ENCODE peak calls at places on chromosome 12, in six cellular contexts. One of them, this sample, is unnamed.
A peak's percentile ranks its signal among the peaks of the same experiment; 100 is the strongest.

GRCh38 chr12:65517656-65518210 is 239.2 kb downstream of the MSRB3 start:
- DNase-seq in endothelial cell of umbilical vein: no peak
- DNase-seq in DND-41: no peak
- DNase-seq in GM23338: no peak
- DNase-seq in MM.1S: no peak
- DNase-seq in mammary epithelial cell: no peak
- DNase-seq in this sample: no peak

GRCh38 chr12:95304673-95305198 is 87.1 kb downstream of the VEZT start:
- DNase-seq in MM.1S: no peak
- DNase-seq in mammary epithelial cell: no peak
- DNase-seq in endothelial cell of umbilical vein: no peak
- DNase-seq in DND-41: no peak
- DNase-seq in GM23338: no peak
- DNase-seq in this sample: no peak

GRCh38 chr12:110373962-110374611 is 29.4 kb downstream of the ANAPC7 start:
- DNase-seq in endothelial cell of umbilical vein: no peak
- DNase-seq in DND-41: no peak
- DNase-seq in mammary epithelial cell: no peak
- DNase-seq in MM.1S: no peak
- DNase-seq in GM23338: no peak
- DNase-seq in this sample: no peak

GRCh38 chr12:32334384-32334783 is 65.0 kb upstream of the FGD4 start:
- DNase-seq in DND-41: no peak
- DNase-seq in mammary epithelial cell: no peak
- DNase-seq in GM23338: no peak
- DNase-seq in MM.1S: peak; percentile 54
- DNase-seq in endothelial cell of umbilical vein: no peak
- DNase-seq in this sample: no peak

GRCh38 chr12:85804663-85805062 is 31.5 kb downstream of the RASSF9 start:
- DNase-seq in DND-41: no peak
- DNase-seq in endothelial cell of umbilical vein: no peak
- DNase-seq in MM.1S: no peak
- DNase-seq in GM23338: no peak
- DNase-seq in mammary epithelial cell: peak; percentile 14
- DNase-seq in this sample: no peak

GRCh38 chr12:70962226-70962794 is 41.8 kb upstream of the PTPRR start:
- DNase-seq in endothelial cell of umbilical vein: no peak
- DNase-seq in GM23338: no peak
- DNase-seq in MM.1S: no peak
- DNase-seq in mammary epithelial cell: no peak
- DNase-seq in DND-41: no peak
- DNase-seq in this sample: no peak

GRCh38 chr12:119748512-119748911 is 80.6 kb downstream of the PRKAB1 start:
- DNase-seq in endothelial cell of umbilical vein: no peak
- DNase-seq in GM23338: no peak
- DNase-seq in mammary epithelial cell: no peak
- DNase-seq in MM.1S: no peak
- DNase-seq in DND-41: no peak
- DNase-seq in this sample: no peak

GRCh38 chr12:107164392-107164791 is 71.0 kb upstream of the CRY1 start:
- DNase-seq in DND-41: no peak
- DNase-seq in MM.1S: peak; percentile 26
- DNase-seq in GM23338: no peak
- DNase-seq in endothelial cell of umbilical vein: no peak
- DNase-seq in mammary epithelial cell: no peak
- DNase-seq in this sample: no peak

GRCh38 chr12:49945394-49946080 is 5.0 kb upstream of the AQP2 start:
- DNase-seq in endothelial cell of umbilical vein: peak; percentile 89
- DNase-seq in GM23338: peak; percentile 90
- DNase-seq in MM.1S: peak; percentile 75
- DNase-seq in mammary epithelial cell: peak; percentile 67
- DNase-seq in DND-41: peak; percentile 83
- DNase-seq in this sample: peak; percentile 91

GRCh38 chr12:125143491-125143890 is 78.3 kb downstream of the AACS start:
- DNase-seq in DND-41: no peak
- DNase-seq in MM.1S: no peak
- DNase-seq in mammary epithelial cell: no peak
- DNase-seq in endothelial cell of umbilical vein: peak; percentile 38
- DNase-seq in GM23338: no peak
- DNase-seq in this sample: no peak

GRCh38 chr12:27199638-27200300 is 44.3 kb upstream of the STK38L start:
- DNase-seq in MM.1S: no peak
- DNase-seq in GM23338: no peak
- DNase-seq in endothelial cell of umbilical vein: no peak
- DNase-seq in mammary epithelial cell: no peak
- DNase-seq in DND-41: no peak
- DNase-seq in this sample: no peak

GRCh38 chr12:111686574-111687105 is 787 bp downstream of the ACAD10 start:
- DNase-seq in DND-41: no peak
- DNase-seq in MM.1S: no peak
- DNase-seq in endothelial cell of umbilical vein: peak; percentile 14
- DNase-seq in mammary epithelial cell: no peak
- DNase-seq in GM23338: no peak
- DNase-seq in this sample: no peak

GRCh38 chr12:122998316-122998715 is 17.8 kb downstream of the ARL6IP4 start:
- DNase-seq in endothelial cell of umbilical vein: no peak
- DNase-seq in mammary epithelial cell: no peak
- DNase-seq in GM23338: no peak
- DNase-seq in MM.1S: no peak
- DNase-seq in DND-41: no peak
- DNase-seq in this sample: no peak

GRCh38 chr12:24069532-24070395 is 120.3 kb upstream of the SOX5 start:
- DNase-seq in GM23338: peak; percentile 44
- DNase-seq in mammary epithelial cell: peak; percentile 29
- DNase-seq in MM.1S: no peak
- DNase-seq in endothelial cell of umbilical vein: no peak
- DNase-seq in DND-41: no peak
- DNase-seq in this sample: peak; percentile 73

GRCh38 chr12:3185260-3185870 is 108.2 kb downstream of the TSPAN9 start:
- DNase-seq in GM23338: no peak
- DNase-seq in mammary epithelial cell: no peak
- DNase-seq in DND-41: no peak
- DNase-seq in endothelial cell of umbilical vein: no peak
- DNase-seq in MM.1S: no peak
- DNase-seq in this sample: no peak

GRCh38 chr12:97939141-97939540 is 476.5 kb downstream of the RMST start:
- DNase-seq in MM.1S: no peak
- DNase-seq in DND-41: no peak
- DNase-seq in GM23338: no peak
- DNase-seq in mammary epithelial cell: peak; percentile 90
- DNase-seq in endothelial cell of umbilical vein: no peak
- DNase-seq in this sample: no peak

GRCh38 chr12:14959126-14959440 is 2.3 kb downstream of the ARHGDIB start:
- DNase-seq in mammary epithelial cell: no peak
- DNase-seq in GM23338: no peak
- DNase-seq in MM.1S: no peak
- DNase-seq in DND-41: peak; percentile 46
- DNase-seq in endothelial cell of umbilical vein: no peak
- DNase-seq in this sample: no peak

GRCh38 chr12:53793221-53793620 is 41.4 kb upstream of the CISTR start:
- DNase-seq in MM.1S: no peak
- DNase-seq in GM23338: no peak
- DNase-seq in endothelial cell of umbilical vein: no peak
- DNase-seq in DND-41: no peak
- DNase-seq in mammary epithelial cell: no peak
- DNase-seq in this sample: no peak

GRCh38 chr12:96094201-96094600 is 58.8 kb upstream of the LTA4H start:
- DNase-seq in MM.1S: peak; percentile 46
- DNase-seq in mammary epithelial cell: peak; percentile 91
- DNase-seq in endothelial cell of umbilical vein: peak; percentile 93
- DNase-seq in GM23338: peak; percentile 76
- DNase-seq in DND-41: peak; percentile 9
- DNase-seq in this sample: no peak

GRCh38 chr12:20398720-20399119 is 30.4 kb downstream of the PDE3A start:
- DNase-seq in DND-41: no peak
- DNase-seq in endothelial cell of umbilical vein: no peak
- DNase-seq in MM.1S: no peak
- DNase-seq in mammary epithelial cell: no peak
- DNase-seq in GM23338: no peak
- DNase-seq in this sample: no peak

GRCh38 chr12:121448771-121449315 is 48.9 kb downstream of the RNF34 start:
- DNase-seq in DND-41: no peak
- DNase-seq in MM.1S: no peak
- DNase-seq in endothelial cell of umbilical vein: no peak
- DNase-seq in mammary epithelial cell: no peak
- DNase-seq in GM23338: no peak
- DNase-seq in this sample: no peak

GRCh38 chr12:125032466-125033152 is 32.6 kb upstream of the AACS start:
- DNase-seq in GM23338: no peak
- DNase-seq in DND-41: no peak
- DNase-seq in endothelial cell of umbilical vein: no peak
- DNase-seq in mammary epithelial cell: no peak
- DNase-seq in MM.1S: no peak
- DNase-seq in this sample: no peak

GRCh38 chr12:70648831-70649230 is 11.6 kb upstream of the PTPRB start:
- DNase-seq in GM23338: no peak
- DNase-seq in endothelial cell of umbilical vein: peak; percentile 82
- DNase-seq in DND-41: no peak
- DNase-seq in MM.1S: no peak
- DNase-seq in mammary epithelial cell: peak; percentile 34
- DNase-seq in this sample: no peak

GRCh38 chr12:56221233-56221756 is 427 bp downstream of the RNF41 start:
- DNase-seq in DND-41: no peak
- DNase-seq in GM23338: peak; percentile 81
- DNase-seq in mammary epithelial cell: peak; percentile 35
- DNase-seq in MM.1S: no peak
- DNase-seq in endothelial cell of umbilical vein: peak; percentile 70
- DNase-seq in this sample: peak; percentile 83

GRCh38 chr12:2047752-2048151 is 5.0 kb upstream of the CACNA1C start:
- DNase-seq in mammary epithelial cell: no peak
- DNase-seq in DND-41: no peak
- DNase-seq in GM23338: no peak
- DNase-seq in MM.1S: no peak
- DNase-seq in endothelial cell of umbilical vein: no peak
- DNase-seq in this sample: no peak

GRCh38 chr12:114504311-114504710 is 98.4 kb upstream of the TBX5 start:
- DNase-seq in MM.1S: no peak
- DNase-seq in endothelial cell of umbilical vein: no peak
- DNase-seq in DND-41: no peak
- DNase-seq in GM23338: no peak
- DNase-seq in mammary epithelial cell: no peak
- DNase-seq in this sample: no peak

GRCh38 chr12:122421815-122422737 is at the start of gene CLIP1:
- DNase-seq in DND-41: peak; percentile 60
- DNase-seq in MM.1S: peak; percentile 60
- DNase-seq in GM23338: peak; percentile 84
- DNase-seq in endothelial cell of umbilical vein: peak; percentile 63
- DNase-seq in mammary epithelial cell: peak; percentile 68
- DNase-seq in this sample: peak; percentile 89

GRCh38 chr12:68270358-68270757 is 17.0 kb upstream of the IL22 start:
- DNase-seq in DND-41: no peak
- DNase-seq in MM.1S: no peak
- DNase-seq in endothelial cell of umbilical vein: no peak
- DNase-seq in mammary epithelial cell: no peak
- DNase-seq in GM23338: no peak
- DNase-seq in this sample: no peak

GRCh38 chr12:21962236-21962635 is 21.0 kb upstream of the ABCC9 start:
- DNase-seq in endothelial cell of umbilical vein: no peak
- DNase-seq in MM.1S: no peak
- DNase-seq in DND-41: no peak
- DNase-seq in GM23338: no peak
- DNase-seq in mammary epithelial cell: peak; percentile 65
- DNase-seq in this sample: no peak

GRCh38 chr12:104634044-104634443 is 177.3 kb downstream of the CHST11 start:
- DNase-seq in endothelial cell of umbilical vein: no peak
- DNase-seq in GM23338: no peak
- DNase-seq in MM.1S: no peak
- DNase-seq in mammary epithelial cell: no peak
- DNase-seq in DND-41: no peak
- DNase-seq in this sample: no peak
- H3K79me2 ChIP-seq in endothelial cell of umbilical vein: no peaks in the 10 kb centered on the region
- H3K79me2 ChIP-seq in GM23338: no peaks in the 10 kb centered on the region
- H3K79me2 ChIP-seq in MM.1S: peaks cover 4% of the 10 kb centered on the region
- H3K79me2 ChIP-seq in mammary epithelial cell: peaks cover 13% of the 10 kb centered on the region
- H3K79me2 ChIP-seq in DND-41: peaks cover 98% of the 10 kb centered on the region
- H3K79me2 ChIP-seq in this sample: no peaks in the 10 kb centered on the region

DNA sequence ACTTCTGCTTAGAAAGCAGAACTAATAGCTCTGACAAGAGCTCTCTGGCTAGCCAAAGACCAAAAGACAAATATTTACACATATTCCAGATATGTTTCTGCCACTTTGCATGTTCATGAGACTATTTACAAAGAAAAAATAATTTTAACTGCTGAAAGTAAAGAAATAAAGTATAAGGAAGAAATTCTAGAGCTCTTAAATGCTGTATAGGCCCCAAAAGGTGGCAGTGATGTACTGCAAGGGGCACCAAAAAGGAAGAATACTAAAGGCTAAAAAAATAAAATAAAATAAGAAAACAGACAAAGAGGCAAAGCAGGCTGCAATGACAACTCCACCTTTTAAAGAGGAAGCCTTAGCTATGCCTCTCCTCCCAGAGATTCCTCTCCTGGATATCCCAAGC is 23.0 kb downstream of the KLRK1 start:
- DNase-seq in endothelial cell of umbilical vein: no peak
- DNase-seq in mammary epithelial cell: peak; percentile 23
- DNase-seq in DND-41: no peak
- DNase-seq in MM.1S: no peak
- DNase-seq in GM23338: no peak
- DNase-seq in this sample: peak; percentile 42
- TF ChIP-seq CTCF in endothelial cell of umbilical vein: no peak
- TF ChIP-seq CTCF in mammary epithelial cell: peak; percentile 63
- TF ChIP-seq CTCF in DND-41: peak; percentile 32
- TF ChIP-seq CTCF in MM.1S: no peak
- TF ChIP-seq CTCF in GM23338: peak; percentile 51
- TF ChIP-seq CTCF in this sample: peak; percentile 54

GRCh38 chr12:67107751-67108269 is 161.3 kb upstream of the CAND1 start:
- DNase-seq in DND-41: no peak
- DNase-seq in MM.1S: no peak
- DNase-seq in mammary epithelial cell: no peak
- DNase-seq in GM23338: no peak
- DNase-seq in endothelial cell of umbilical vein: no peak
- DNase-seq in this sample: no peak

GRCh38 chr12:67111182-67111581 is 158.0 kb upstream of the CAND1 start:
- DNase-seq in MM.1S: no peak
- DNase-seq in GM23338: no peak
- DNase-seq in endothelial cell of umbilical vein: no peak
- DNase-seq in mammary epithelial cell: no peak
- DNase-seq in DND-41: no peak
- DNase-seq in this sample: no peak

DNA sequence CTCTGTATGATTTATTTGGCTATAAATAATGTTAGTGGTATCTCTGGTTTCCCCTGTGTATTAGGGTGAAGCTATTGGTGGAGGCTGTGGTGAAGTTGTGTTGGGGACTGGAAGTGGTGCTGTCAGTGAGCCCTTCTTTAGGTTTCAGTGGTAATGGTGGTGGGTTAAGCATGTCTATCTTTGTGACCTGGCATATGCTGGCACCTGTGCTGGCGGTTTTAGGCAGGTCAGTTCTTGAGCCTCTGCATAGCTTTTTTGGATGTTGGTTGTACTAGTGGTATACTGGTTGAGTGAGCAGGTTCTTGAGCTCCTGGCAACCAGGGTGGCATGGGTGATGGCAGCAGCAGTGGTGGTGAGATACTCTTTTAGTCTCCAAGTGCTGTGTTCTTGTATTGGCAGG is 161.9 kb upstream of the CAND1 start:
- DNase-seq in MM.1S: peak; percentile 82
- DNase-seq in mammary epithelial cell: no peak
- DNase-seq in endothelial cell of umbilical vein: no peak
- DNase-seq in DND-41: no peak
- DNase-seq in GM23338: no peak
- DNase-seq in this sample: no peak
- H3K79me2 ChIP-seq in MM.1S: no peaks in the 10 kb centered on the region
- H3K79me2 ChIP-seq in mammary epithelial cell: no peaks in the 10 kb centered on the region
- H3K79me2 ChIP-seq in endothelial cell of umbilical vein: no peaks in the 10 kb centered on the region
- H3K79me2 ChIP-seq in DND-41: no peaks in the 10 kb centered on the region
- H3K79me2 ChIP-seq in GM23338: no peaks in the 10 kb centered on the region
- H3K79me2 ChIP-seq in this sample: no peaks in the 10 kb centered on the region

GRCh38 chr12:46205293-46205692 is 63.5 kb downstream of the SLC38A1 start:
- DNase-seq in MM.1S: no peak
- DNase-seq in mammary epithelial cell: no peak
- DNase-seq in GM23338: no peak
- DNase-seq in endothelial cell of umbilical vein: peak; percentile 16
- DNase-seq in DND-41: no peak
- DNase-seq in this sample: no peak
- TF ChIP-seq CTCF in MM.1S: no peak
- TF ChIP-seq CTCF in mammary epithelial cell: no peak
- TF ChIP-seq CTCF in GM23338: no peak
- TF ChIP-seq CTCF in endothelial cell of umbilical vein: no peak
- TF ChIP-seq CTCF in DND-41: no peak
- TF ChIP-seq CTCF in this sample: no peak

This sample was measured in hepatocyte.